ENCODE peak calls at places on chromosome X, in six cellular contexts. S, W, K, E, F and V are unnamed samples.

GRCh38 chrX:103220511-103221406 is 5.9 kb downstream of the BEX4 start:
- DNase-seq in E (no peak), F (peak; percentile 16), K (no peak), W (no peak), S (no peak), V (peak; percentile 71)

GRCh38 chrX:69280956-69281355 is 115.7 kb upstream of the PJA1 start:
- DNase-seq in K (no peak), F (peak; percentile 28), S (no peak), E (no peak), W (no peak), V (no peak)

GRCh38 chrX:53831662-53832635 is 145.4 kb upstream of the HUWE1 start:
- DNase-seq in F (peak; percentile 31), E (no peak), K (no peak), S (no peak), W (peak; percentile 10), V (no peak)

GRCh38 chrX:18415386-18415785 is 10.0 kb upstream of the CDKL5 start:
- DNase-seq in S (no peak), W (no peak), E (no peak), F (no peak), K (no peak), V (no peak)

GRCh38 chrX:48957477-48957826 is at the start of gene OTUD5:
- DNase-seq in E (no peak), W (no peak), S (no peak), K (peak; percentile 80), F (no peak), V (peak; percentile 68)

GRCh38 chrX:68669094-68669830 is 21.8 kb downstream of the STARD8 start:
- DNase-seq in K (no peak), S (no peak), F (no peak), W (no peak), E (no peak), V (no peak)

GRCh38 chrX:101417981-101418841 is 10.2 kb downstream of the HNRNPH2 start:
- DNase-seq in S (peak; percentile 58), K (peak; percentile 87), F (peak; percentile 57), E (peak; percentile 90), W (peak; percentile 36), V (peak; percentile 62)

GRCh38 chrX:137352101-137352660 is 213.7 kb upstream of the ZIC3 start:
- DNase-seq in W (no peak), S (no peak), F (no peak), K (no peak), E (no peak), V (no peak)

GRCh38 chrX:48975041-48975440 is 3.4 kb upstream of the KCND1 start:
- DNase-seq in F (no peak), W (no peak), S (no peak), K (no peak), E (no peak), V (no peak)

GRCh38 chrX:12887141-12887540 is 19.3 kb upstream of the TLR8 start:
- DNase-seq in W (no peak), K (no peak), S (no peak), E (no peak), F (no peak), V (no peak)

GRCh38 chrX:49247916-49248811 is 12.9 kb downstream of the CCDC22 start:
- DNase-seq in E (no peak), F (no peak), S (no peak), W (no peak), K (no peak), V (no peak)

GRCh38 chrX:44447214-44447613 is 95.4 kb downstream of the FUNDC1 start:
- DNase-seq in W (no peak), E (no peak), S (no peak), F (no peak), K (no peak), V (no peak)

GRCh38 chrX:72540318-72540717 is 32.3 kb downstream of the HDAC8 start:
- DNase-seq in F (no peak), E (no peak), S (no peak), W (no peak), K (no peak), V (no peak)

GRCh38 chrX:135477576-135477975 is 42.9 kb upstream of the INTS6L start:
- DNase-seq in F (peak; percentile 84), W (peak; percentile 36), K (peak; percentile 57), E (no peak), S (peak; percentile 79), V (peak; percentile 79)

GRCh38 chrX:128714425-128714824 is 662.2 kb upstream of the ACTRT1 start:
- DNase-seq in W (no peak), E (no peak), F (no peak), K (peak; percentile 34), S (no peak), V (no peak)

GRCh38 chrX:3811331-3812311 is 98.2 kb upstream of the PRKX start:
- DNase-seq in F (peak; percentile 42), W (no peak), S (peak; percentile 31), E (no peak), K (no peak), V (peak; percentile 39)

GRCh38 chrX:20001615-20002014 is 10.8 kb upstream of the BCLAF3 start:
- DNase-seq in S (no peak), F (no peak), W (no peak), K (no peak), E (no peak), V (no peak)

GRCh38 chrX:100647095-100647494 is 3.1 kb downstream of the SRPX2 start:
- DNase-seq in F (no peak), W (no peak), E (no peak), K (peak; percentile 58), S (no peak), V (no peak)

GRCh38 chrX:37350034-37350365 is 836 bp downstream of the PRRG1 start:
- DNase-seq in F (peak; percentile 22), E (no peak), K (no peak), W (peak; percentile 5), S (no peak), V (no peak)

GRCh38 chrX:50606300-50606950 is 135.8 kb upstream of the DGKK start:
- DNase-seq in E (no peak), W (no peak), F (no peak), K (no peak), S (no peak), V (no peak)

GRCh38 chrX:149497626-149498025 is 7.5 kb downstream of the IDS start:
- DNase-seq in K (no peak), F (no peak), S (no peak), E (no peak), W (no peak), V (no peak)

GRCh38 chrX:130079824-130080406 is 30.4 kb downstream of the ELF4 start:
- DNase-seq in W (peak; percentile 56), F (peak; percentile 62), E (no peak), S (peak; percentile 67), K (no peak), V (no peak)

GRCh38 chrX:33434256-33435092 is 223.1 kb upstream of the DMD start:
- DNase-seq in S (peak; percentile 60), E (no peak), K (no peak), W (peak; percentile 66), F (peak; percentile 59), V (no peak)

GRCh38 chrX:332916-333610 is 14.5 kb upstream of the GTPBP6 start:
- DNase-seq in E (no peak), K (peak; percentile 51), S (no peak), F (no peak), W (no peak), V (no peak)

GRCh38 chrX:52923781-52924241 is 26.7 kb downstream of the FAM156B start:
- DNase-seq in F (peak; percentile 55), K (no peak), E (no peak), S (peak; percentile 44), W (no peak), V (peak; percentile 64)

GRCh38 chrX:145751943-145752342 is 65.7 kb upstream of the SLITRK2 start:
- DNase-seq in S (no peak), E (no peak), F (peak; percentile 25), K (no peak), W (no peak), V (no peak)

GRCh38 chrX:108209006-108209554 is 117.5 kb downstream of the ATG4A start:
- DNase-seq in W (no peak), E (no peak), K (no peak), F (no peak), S (no peak), V (no peak)

GRCh38 chrX:73577368-73577767 is 14.4 kb downstream of the CHIC1 start:
- DNase-seq in F (no peak), K (no peak), S (no peak), W (no peak), E (no peak), V (no peak)

GRCh38 chrX:141402897-141403610 is 160.7 kb upstream of the SPANXC start:
- DNase-seq in F (no peak), K (no peak), S (no peak), E (no peak), W (no peak), V (peak; percentile 1)

GRCh38 chrX:47351706-47352105 is 18.7 kb upstream of the ZNF157 start:
- DNase-seq in W (no peak), K (no peak), S (no peak), F (no peak), E (no peak), V (no peak)

GRCh38 chrX:30659421-30659820 is 6.2 kb downstream of the GK start:
- DNase-seq in K (no peak), W (no peak), E (no peak), F (no peak), S (no peak), V (no peak)

GRCh38 chrX:68443155-68443868 is 10.0 kb upstream of the OPHN1 start:
- DNase-seq in K (no peak), W (no peak), E (no peak), F (no peak), S (no peak), V (no peak)

GRCh38 chrX:120450163-120450562 is 18.9 kb downstream of the LAMP2 start:
- DNase-seq in W (no peak), F (no peak), S (no peak), K (no peak), E (no peak), V (no peak)
- TF ChIP-seq CTCF in W (no peak), F (no peak), S (no peak), K (no peak), E (no peak), V (no peak)

DNA sequence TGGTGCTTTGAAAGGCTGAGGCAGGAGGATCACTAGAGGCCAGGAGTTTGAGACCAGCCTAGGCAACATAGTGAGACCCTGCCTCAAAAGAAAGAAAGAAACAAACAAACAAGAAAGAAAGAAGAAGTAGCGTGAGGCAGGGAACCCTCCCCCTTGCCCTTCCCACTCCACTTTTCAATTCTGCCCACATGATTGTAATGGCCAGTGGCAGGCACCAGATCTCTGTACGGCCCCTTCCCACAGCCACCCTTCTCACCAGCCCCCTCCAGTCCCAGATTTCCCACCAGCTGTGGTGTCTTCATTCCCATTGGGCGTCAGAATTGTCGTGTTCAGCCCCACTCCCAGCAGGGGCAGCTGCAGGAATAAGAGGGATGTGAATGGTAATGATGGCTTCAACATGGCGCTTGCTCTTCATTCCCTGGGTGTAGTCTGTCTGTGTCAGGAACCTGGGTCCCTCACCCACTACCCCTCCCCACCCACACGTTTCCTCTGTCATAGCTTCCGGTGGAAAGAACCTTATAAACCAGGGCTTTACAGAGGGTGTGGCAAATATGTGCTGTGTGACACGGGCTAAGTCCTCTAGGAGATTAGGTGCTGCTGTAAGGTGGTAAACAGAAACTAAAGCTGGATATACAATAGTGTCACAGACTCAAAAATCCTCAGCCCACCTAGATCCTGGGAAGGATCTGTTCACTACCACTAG is at the start of gene IL2RG:
- DNase-seq in E (no peak), W (no peak), S (peak; percentile 46), F (no peak), K (no peak), V (peak; percentile 53)
- TF ChIP-seq POLR2A in E (no peak), W (no peak), S (no peak), F (peak; percentile 35), K (no peak), V (no peak)

GRCh38 chrX:24145340-24146186 is 4.0 kb upstream of the ZFX start:
- DNase-seq in F (no peak), W (no peak), K (no peak), E (no peak), S (no peak), V (no peak)
- TF ChIP-seq CTCF in F (no peak), W (no peak), K (no peak), E (no peak), S (no peak), V (no peak)

GRCh38 chrX:154428176-154429171 is at the start of gene ATP6AP1:
- DNase-seq in F (peak; percentile 92), K (peak; percentile 96), W (peak; percentile 86), S (peak; percentile 93), E (peak; percentile 96), V (peak; percentile 94)
- TF ChIP-seq POLR2A in F (peak; percentile 54), K (peak; percentile 70), W (peak; percentile 84), S (no peak), E (peak; percentile 29), V (peak; percentile 28)